ENCODE peak calls at places on chromosomes 1 and 21, in nine cellular contexts. S, C, Z, Q, T, H, E, G and X are unnamed samples. For H3K4me1 and H3K36me3, the result is how much of the 10 kb centered on the place peaks cover.

GRCh38 chr1:206809504-206810084 is 37.3 kb upstream of the IL10 start:
- DNase-seq in S (no peak), C (peak), Z (no peak), Q (peak), T (peak), H (no peak), E (no peak), G (peak), X (no peak)

GRCh38 chr1:71049951-71050598 is 2.5 kb upstream of the PTGER3 start:
- DNase-seq in S (no peak), C (peak), Z (no peak), Q (peak), T (no peak), H (no peak), E (no peak), G (peak), X (peak)

GRCh38 chr21:19468981-19469715 is 1065.6 kb upstream of the TMPRSS15 start:
- DNase-seq in S (no peak), C (no peak), Z (no peak), Q (no peak), T (no peak), H (no peak), E (no peak), G (no peak), X (no peak)

GRCh38 chr1:32990887-32991286 is 26.3 kb upstream of the RNF19B start:
- DNase-seq in S (no peak), C (no peak), Z (no peak), Q (no peak), T (no peak), H (no peak), E (no peak), G (no peak), X (no peak)

GRCh38 chr21:42158846-42159245 is 60.1 kb upstream of the ABCG1 start:
- DNase-seq in S (no peak), C (no peak), Z (no peak), Q (no peak), T (no peak), H (peak), E (peak), G (no peak), X (no peak)

GRCh38 chr1:229842302-229843255 is 216.5 kb downstream of the URB2 start:
- DNase-seq in S (no peak), C (no peak), Z (no peak), Q (peak), T (peak), H (no peak), E (no peak), G (no peak), X (no peak)

GRCh38 chr1:27816921-27817630 is 13.5 kb upstream of the PPP1R8 start:
- DNase-seq in S (no peak), C (peak), Z (peak), Q (peak), T (no peak), H (no peak), E (no peak), G (peak), X (no peak)

GRCh38 chr1:211476200-211476849 is 15.6 kb downstream of the RD3 start:
- DNase-seq in S (peak), C (peak), Z (peak), Q (peak), T (peak), H (no peak), E (peak), G (peak), X (peak)

GRCh38 chr1:34013958-34014737 is 150.3 kb downstream of the HMGB4 start:
- DNase-seq in S (no peak), C (no peak), Z (peak), Q (no peak), T (peak), H (no peak), E (no peak), G (peak), X (no peak)

GRCh38 chr1:47618222-47618720 is 180.4 kb downstream of the FOXD2 start:
- DNase-seq in S (no peak), C (no peak), Z (no peak), Q (no peak), T (no peak), H (peak), E (no peak), G (no peak), X (no peak)

GRCh38 chr21:37645848-37646247 is 270.4 kb downstream of the KCNJ6 start:
- DNase-seq in S (no peak), C (no peak), Z (no peak), Q (no peak), T (no peak), H (no peak), E (no peak), G (no peak), X (no peak)

GRCh38 chr1:205750683-205751651 is 985 bp upstream of the NUCKS1 start:
- DNase-seq in S (no peak), C (no peak), Z (no peak), Q (no peak), T (no peak), H (no peak), E (no peak), G (peak), X (no peak)

GRCh38 chr1:227370463-227371254 is 52.4 kb upstream of the CDC42BPA start:
- DNase-seq in S (no peak), C (peak), Z (no peak), Q (peak), T (no peak), H (no peak), E (no peak), G (no peak), X (no peak)

GRCh38 chr1:200369706-200370105 is 40.1 kb downstream of the ZNF281 start:
- DNase-seq in S (no peak), C (no peak), Z (no peak), Q (no peak), T (no peak), H (no peak), E (no peak), G (no peak), X (no peak)

GRCh38 chr1:195617157-195617556 is 991.1 kb downstream of the KCNT2 start:
- DNase-seq in S (no peak), C (no peak), Z (no peak), Q (no peak), T (no peak), H (no peak), E (no peak), G (no peak), X (no peak)
- H3K4me3 ChIP-seq in S (no peak), C (no peak), Z (no peak), Q (no peak), T (no peak), H (no peak), E (no peak), G (no peak), X (no peak)

GRCh38 chr21:15943009-15943666 is 213.4 kb downstream of the USP25 start:
- DNase-seq in S (no peak), C (peak), Z (no peak), Q (peak), T (no peak), H (no peak), E (no peak), G (no peak), X (no peak)
- H3K4me1 ChIP-seq in S (under half), C (under half), Z (under half), Q (under half), T (under half), H (under half), E (under half), G (under half), X (under half)

DNA sequence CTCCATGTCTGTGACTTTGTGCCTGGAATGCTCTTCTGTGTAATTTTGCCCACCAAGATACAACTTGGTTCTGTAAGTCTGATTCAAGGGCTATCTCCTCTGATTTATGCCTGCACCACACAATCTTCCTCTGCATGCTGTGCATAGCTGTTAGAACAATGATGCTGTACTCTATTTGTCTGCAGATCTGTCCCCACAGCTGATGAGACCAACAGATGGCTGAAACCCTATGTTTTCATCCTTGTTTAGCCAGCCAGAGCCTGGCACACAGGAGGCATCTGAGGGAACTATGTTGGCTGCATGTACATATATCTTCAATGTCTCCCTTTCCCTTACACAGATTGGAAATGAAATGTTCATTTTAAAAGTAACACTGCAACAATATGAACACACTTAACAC is 57.9 kb upstream of the ABCA4 start:
- DNase-seq in S (no peak), C (no peak), Z (no peak), Q (no peak), T (no peak), H (no peak), E (no peak), G (no peak), X (no peak)
- H3K36me3 ChIP-seq in S (half or more), C (under half), Z (under half), Q (under half), T (under half), H (half or more), E (under half), G (under half), X (under half)

GRCh38 chr1:154418062-154418897 is 13.1 kb downstream of the IL6R start:
- DNase-seq in S (no peak), C (no peak), Z (no peak), Q (no peak), T (peak), H (peak), E (peak), G (no peak), X (no peak)

GRCh38 chr1:154420172-154420571 is 15.0 kb downstream of the IL6R start:
- DNase-seq in S (peak), C (peak), Z (peak), Q (peak), T (peak), H (peak), E (peak), G (no peak), X (no peak)

GRCh38 chr1:154418898-154419619 is 13.9 kb downstream of the IL6R start:
- DNase-seq in S (no peak), C (no peak), Z (no peak), Q (no peak), T (peak), H (no peak), E (no peak), G (no peak), X (no peak)

GRCh38 chr1:154420961-154421924 is 16.1 kb downstream of the IL6R start:
- DNase-seq in S (no peak), C (no peak), Z (no peak), Q (no peak), T (no peak), H (no peak), E (no peak), G (no peak), X (no peak)

DNA sequence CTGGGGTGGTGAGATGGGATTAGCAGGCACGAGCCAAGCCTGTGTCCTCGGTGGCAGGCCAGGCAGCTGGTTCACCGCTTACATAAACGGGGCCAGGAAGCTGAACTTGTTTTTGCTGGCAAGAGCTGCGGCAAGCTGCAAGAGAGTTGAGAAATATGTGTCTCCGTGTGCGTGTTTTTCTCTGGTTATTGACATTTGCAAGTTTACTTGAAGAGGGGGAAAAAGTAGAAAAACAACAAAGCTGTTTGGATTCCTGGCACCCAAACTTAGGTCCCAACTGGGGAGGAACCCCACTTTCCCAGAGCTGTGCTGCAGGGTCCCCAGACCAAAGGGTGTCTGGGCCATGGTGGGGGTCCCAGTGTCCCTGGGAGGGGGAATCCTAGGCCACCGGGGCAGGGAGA is 14.5 kb downstream of the IL6R start:
- DNase-seq in S (peak), C (peak), Z (peak), Q (peak), T (peak), H (peak), E (peak), G (no peak), X (no peak)
- H3K4me3 ChIP-seq in S (peak), C (no peak), Z (no peak), Q (no peak), T (no peak), H (peak), E (peak), G (no peak), X (no peak)

GRCh38 chr1:18950415-18951026 is 6.0 kb downstream of the IFFO2 start:
- DNase-seq in S (peak), C (no peak), Z (peak), Q (no peak), T (no peak), H (peak), E (peak), G (no peak), X (no peak)
- H3K4me1 ChIP-seq in S (half or more), C (half or more), Z (half or more), Q (under half), T (half or more), H (half or more), E (half or more), G (under half), X (under half)

DNA sequence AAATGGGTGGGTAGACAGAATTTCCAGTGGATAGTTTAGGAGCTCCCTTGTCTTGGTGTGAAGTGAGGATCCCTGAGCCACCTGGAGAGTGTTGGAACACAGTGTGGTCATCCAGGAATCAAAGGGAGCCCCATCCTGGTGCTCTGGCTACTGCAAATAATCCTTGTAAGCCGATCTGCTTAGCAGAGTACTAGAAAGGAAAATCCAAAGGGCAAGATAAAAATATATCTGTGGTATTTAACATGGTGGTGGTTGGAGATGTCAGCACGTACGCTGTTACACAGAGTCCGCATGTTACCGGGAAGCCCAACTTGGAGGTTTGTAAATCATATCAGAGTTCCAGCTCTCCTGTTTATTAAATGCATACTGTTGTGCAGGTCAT is 39.0 kb downstream of the VANGL1 start:
- DNase-seq in S (no peak), C (no peak), Z (no peak), Q (no peak), T (no peak), H (no peak), E (no peak), G (no peak), X (no peak)
- H3K36me3 ChIP-seq in S (under half), C (under half), Z (under half), Q (under half), T (under half), H (under half), E (under half), G (under half), X (under half)